ENCODE peak calls at places on chromosomes 1 and 21, in four cellular contexts. H is thyroid gland; X is ELR; Y is naive thymus-derived CD4-positive, alpha-beta T cell. K is an unnamed sample.

GRCh38 chr1:32685498-32685897 is 17.1 kb downstream of the SYNC start:
- DNase-seq in X (no peak), H (no peak), Y (no peak), K (no peak)

GRCh38 chr1:3066250-3066711 is 2.7 kb upstream of the PRDM16 start:
- DNase-seq in H (peak), Y (no peak), X (no peak), K (no peak)

GRCh38 chr1:200184196-200184595 is 156.7 kb downstream of the NR5A2 start:
- DNase-seq in X (peak), H (peak), Y (no peak), K (no peak)

GRCh38 chr1:170284016-170284415 is 138.3 kb downstream of the NTMT2 start:
- DNase-seq in Y (no peak), H (no peak), X (no peak), K (no peak)

GRCh38 chr1:59446257-59446901 is 149.5 kb downstream of the FGGY start:
- DNase-seq in Y (no peak), X (peak), H (no peak), K (no peak)

GRCh38 chr1:2863149-2863963 is 61.9 kb upstream of the TTC34 start:
- DNase-seq in Y (no peak), X (no peak), H (no peak), K (no peak)

GRCh38 chr1:94693029-94693428 is 127.1 kb upstream of the SLC44A3 start:
- DNase-seq in H (no peak), X (no peak), Y (no peak), K (no peak)

GRCh38 chr1:38815903-38816627 is 43.5 kb downstream of the RRAGC start:
- DNase-seq in X (no peak), Y (no peak), H (no peak), K (peak)

GRCh38 chr1:53678948-53679825 is 59.8 kb downstream of the GLIS1 start:
- DNase-seq in X (no peak), H (no peak), Y (no peak), K (no peak)

GRCh38 chr1:26360051-26360806 is 6.3 kb upstream of the CRYBG2 start:
- DNase-seq in Y (no peak), H (no peak), X (no peak), K (peak)

GRCh38 chr21:42593007-42593814 is 60.2 kb upstream of the PDE9A start:
- DNase-seq in X (peak), H (peak), Y (peak), K (peak)

GRCh38 chr1:217981430-217981829 is 303.7 kb upstream of the RRP15 start:
- DNase-seq in H (no peak), X (no peak), Y (no peak), K (no peak)

K was measured in GM12891.